ENCODE peak calls at places on chromosome 21, in eight cellular contexts. One of them, this sample, is unnamed. For H3K4me1, the result is how much of the 10 kb centered on the place peaks cover.

GRCh38 chr21:29423051-29423450 is 124.3 kb downstream of the BACH1 start:
- DNase-seq in tibial nerve: no peak
- DNase-seq in IMR-90: no peak
- DNase-seq in uterus: no peak
- DNase-seq in body of pancreas: no peak
- DNase-seq in right lobe of liver: no peak
- DNase-seq in stomach: no peak
- DNase-seq in testis: no peak
- DNase-seq in this sample: no peak

GRCh38 chr21:45476582-45476981 is 65.7 kb downstream of the SLC19A1 start:
- DNase-seq in IMR-90: no peak
- DNase-seq in uterus: no peak
- DNase-seq in testis: no peak
- DNase-seq in tibial nerve: no peak
- DNase-seq in body of pancreas: no peak
- DNase-seq in right lobe of liver: no peak
- DNase-seq in stomach: no peak
- DNase-seq in this sample: no peak

GRCh38 chr21:27571706-27572105 is 604.8 kb upstream of the ADAMTS5 start:
- DNase-seq in testis: no peak
- DNase-seq in body of pancreas: no peak
- DNase-seq in IMR-90: peak
- DNase-seq in tibial nerve: no peak
- DNase-seq in uterus: no peak
- DNase-seq in stomach: no peak
- DNase-seq in right lobe of liver: no peak
- DNase-seq in this sample: no peak

GRCh38 chr21:27132270-27132669 is 165.4 kb upstream of the ADAMTS5 start:
- DNase-seq in testis: no peak
- DNase-seq in uterus: no peak
- DNase-seq in stomach: no peak
- DNase-seq in tibial nerve: no peak
- DNase-seq in IMR-90: peak
- DNase-seq in body of pancreas: no peak
- DNase-seq in right lobe of liver: no peak
- DNase-seq in this sample: no peak

GRCh38 chr21:29125199-29125598 is 5.2 kb upstream of the MAP3K7CL start:
- DNase-seq in tibial nerve: no peak
- DNase-seq in right lobe of liver: no peak
- DNase-seq in IMR-90: no peak
- DNase-seq in testis: no peak
- DNase-seq in stomach: no peak
- DNase-seq in uterus: no peak
- DNase-seq in body of pancreas: no peak
- DNase-seq in this sample: no peak

GRCh38 chr21:38303300-38303699 is 46.5 kb downstream of the KCNJ15 start:
- DNase-seq in testis: no peak
- DNase-seq in uterus: peak
- DNase-seq in IMR-90: peak
- DNase-seq in stomach: no peak
- DNase-seq in body of pancreas: no peak
- DNase-seq in right lobe of liver: no peak
- DNase-seq in tibial nerve: peak
- DNase-seq in this sample: peak

GRCh38 chr21:46094401-46095105 is 3.4 kb upstream of the COL6A2 start:
- DNase-seq in tibial nerve: no peak
- DNase-seq in IMR-90: no peak
- DNase-seq in body of pancreas: no peak
- DNase-seq in testis: no peak
- DNase-seq in stomach: no peak
- DNase-seq in uterus: no peak
- DNase-seq in right lobe of liver: no peak
- DNase-seq in this sample: no peak

GRCh38 chr21:14900611-14901010 is 164.2 kb downstream of the NRIP1 start:
- DNase-seq in body of pancreas: no peak
- DNase-seq in stomach: no peak
- DNase-seq in right lobe of liver: no peak
- DNase-seq in IMR-90: peak
- DNase-seq in testis: no peak
- DNase-seq in tibial nerve: no peak
- DNase-seq in uterus: no peak
- DNase-seq in this sample: no peak

GRCh38 chr21:37829043-37829442 is 87.2 kb downstream of the KCNJ6 start:
- DNase-seq in stomach: no peak
- DNase-seq in tibial nerve: no peak
- DNase-seq in body of pancreas: no peak
- DNase-seq in uterus: no peak
- DNase-seq in testis: no peak
- DNase-seq in right lobe of liver: peak
- DNase-seq in IMR-90: no peak
- DNase-seq in this sample: no peak

GRCh38 chr21:45778686-45779085 is 135.2 kb downstream of the PCBP3 start:
- DNase-seq in stomach: no peak
- DNase-seq in tibial nerve: no peak
- DNase-seq in testis: no peak
- DNase-seq in IMR-90: no peak
- DNase-seq in right lobe of liver: no peak
- DNase-seq in uterus: no peak
- DNase-seq in body of pancreas: no peak
- DNase-seq in this sample: no peak

GRCh38 chr21:16342932-16343331 is 613.1 kb downstream of the USP25 start:
- DNase-seq in uterus: no peak
- DNase-seq in stomach: no peak
- DNase-seq in body of pancreas: no peak
- DNase-seq in testis: no peak
- DNase-seq in tibial nerve: no peak
- DNase-seq in IMR-90: no peak
- DNase-seq in right lobe of liver: no peak
- DNase-seq in this sample: no peak

GRCh38 chr21:15441999-15442398 is 287.8 kb upstream of the USP25 start:
- DNase-seq in tibial nerve: no peak
- DNase-seq in IMR-90: no peak
- DNase-seq in body of pancreas: no peak
- DNase-seq in uterus: no peak
- DNase-seq in right lobe of liver: no peak
- DNase-seq in stomach: no peak
- DNase-seq in testis: no peak
- DNase-seq in this sample: no peak

GRCh38 chr21:16570196-16570595 is 840.4 kb downstream of the USP25 start:
- DNase-seq in tibial nerve: no peak
- DNase-seq in stomach: no peak
- DNase-seq in right lobe of liver: no peak
- DNase-seq in testis: no peak
- DNase-seq in IMR-90: peak
- DNase-seq in uterus: no peak
- DNase-seq in body of pancreas: no peak
- DNase-seq in this sample: no peak

GRCh38 chr21:14995695-14996490 is 68.9 kb downstream of the NRIP1 start:
- DNase-seq in body of pancreas: no peak
- DNase-seq in stomach: no peak
- DNase-seq in right lobe of liver: no peak
- DNase-seq in testis: no peak
- DNase-seq in uterus: no peak
- DNase-seq in IMR-90: peak
- DNase-seq in tibial nerve: no peak
- DNase-seq in this sample: peak

GRCh38 chr21:28391938-28392337 is 600.7 kb downstream of the LTN1 start:
- DNase-seq in IMR-90: peak
- DNase-seq in tibial nerve: no peak
- DNase-seq in stomach: no peak
- DNase-seq in right lobe of liver: no peak
- DNase-seq in uterus: no peak
- DNase-seq in testis: no peak
- DNase-seq in body of pancreas: no peak
- DNase-seq in this sample: no peak

GRCh38 chr21:25500598-25500997 is 106.7 kb downstream of the MRPL39 start:
- DNase-seq in right lobe of liver: no peak
- DNase-seq in uterus: no peak
- DNase-seq in IMR-90: no peak
- DNase-seq in testis: no peak
- DNase-seq in tibial nerve: no peak
- DNase-seq in stomach: no peak
- DNase-seq in body of pancreas: no peak
- DNase-seq in this sample: no peak
- TF ChIP-seq POLR2A in right lobe of liver: no peak
- TF ChIP-seq POLR2A in uterus: no peak
- TF ChIP-seq POLR2A in IMR-90: no peak
- TF ChIP-seq POLR2A in testis: no peak
- TF ChIP-seq POLR2A in tibial nerve: no peak
- TF ChIP-seq POLR2A in stomach: no peak
- TF ChIP-seq POLR2A in body of pancreas: no peak
- TF ChIP-seq POLR2A in this sample: no peak

DNA sequence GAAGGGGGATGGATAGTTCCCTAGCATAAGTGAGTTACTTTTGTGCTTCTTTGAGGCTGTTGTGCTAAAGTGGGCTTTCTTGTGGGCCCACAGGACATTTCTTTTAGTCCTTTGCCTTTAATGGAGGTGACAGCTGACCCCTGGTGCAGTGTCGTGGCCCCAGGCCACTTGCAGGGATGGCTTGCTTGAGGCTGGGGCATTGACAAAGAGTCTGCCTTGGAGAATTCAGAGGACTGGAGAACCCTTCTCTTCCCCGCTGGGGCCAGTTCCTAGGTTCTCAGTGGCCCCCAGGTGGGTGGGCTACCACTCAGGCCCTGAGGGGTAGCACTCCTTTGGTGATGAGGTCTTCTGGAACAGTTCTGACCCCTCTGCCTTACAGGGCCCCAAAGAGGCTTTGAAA is 12.8 kb downstream of the ABCG1 start:
- DNase-seq in stomach: no peak
- DNase-seq in tibial nerve: no peak
- DNase-seq in body of pancreas: no peak
- DNase-seq in uterus: no peak
- DNase-seq in IMR-90: no peak
- DNase-seq in testis: no peak
- DNase-seq in right lobe of liver: no peak
- DNase-seq in this sample: no peak
- H3K4me1 ChIP-seq in stomach: half or more
- H3K4me1 ChIP-seq in tibial nerve: half or more
- H3K4me1 ChIP-seq in body of pancreas: under half
- H3K4me1 ChIP-seq in uterus: under half
- H3K4me1 ChIP-seq in IMR-90: under half
- H3K4me1 ChIP-seq in testis: under half
- H3K4me1 ChIP-seq in right lobe of liver: under half
- H3K4me1 ChIP-seq in this sample: half or more

DNA sequence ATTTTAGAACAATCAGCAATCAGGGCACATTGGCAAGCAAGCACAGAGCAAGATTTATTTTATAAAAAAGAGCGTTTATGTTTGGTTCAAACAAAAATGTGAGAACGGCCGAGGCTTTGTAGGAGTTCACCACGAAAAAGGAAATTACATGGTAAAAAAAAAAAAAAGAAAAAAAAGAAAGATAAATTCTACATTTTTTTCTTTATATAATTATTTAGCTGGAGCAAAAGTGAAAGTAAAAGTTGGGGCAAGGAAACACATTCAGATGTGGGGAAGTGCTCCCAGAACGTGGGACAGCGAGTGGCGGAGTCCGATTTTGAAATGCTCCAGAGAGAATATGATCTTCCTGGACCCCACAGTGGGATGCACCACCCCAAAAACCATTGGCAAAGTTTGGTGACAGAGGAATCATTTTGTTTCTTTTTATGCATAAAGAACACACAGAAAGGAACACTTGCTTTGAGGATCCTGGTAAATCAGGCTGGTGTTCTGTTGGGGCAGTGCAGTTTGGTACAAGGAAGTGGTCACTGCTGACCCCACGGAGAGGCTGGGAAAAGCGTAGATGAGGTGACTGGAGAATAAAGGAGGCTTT is 16.3 kb upstream of the ATP5PO start:
- DNase-seq in right lobe of liver: no peak
- DNase-seq in tibial nerve: no peak
- DNase-seq in IMR-90: no peak
- DNase-seq in body of pancreas: no peak
- DNase-seq in testis: no peak
- DNase-seq in uterus: no peak
- DNase-seq in stomach: no peak
- DNase-seq in this sample: no peak
- H3K27ac ChIP-seq in right lobe of liver: peak
- H3K27ac ChIP-seq in tibial nerve: peak
- H3K27ac ChIP-seq in IMR-90: peak
- H3K27ac ChIP-seq in body of pancreas: peak
- H3K27ac ChIP-seq in testis: peak
- H3K27ac ChIP-seq in uterus: peak
- H3K27ac ChIP-seq in stomach: peak
- H3K27ac ChIP-seq in this sample: no peak

GRCh38 chr21:41363370-41364270 is 1.8 kb downstream of the MX2 start:
- DNase-seq in right lobe of liver: no peak
- DNase-seq in tibial nerve: no peak
- DNase-seq in testis: no peak
- DNase-seq in IMR-90: no peak
- DNase-seq in stomach: no peak
- DNase-seq in body of pancreas: peak
- DNase-seq in uterus: no peak
- DNase-seq in this sample: no peak

GRCh38 chr21:41362605-41363369 is 960 bp downstream of the MX2 start:
- DNase-seq in body of pancreas: no peak
- DNase-seq in testis: no peak
- DNase-seq in uterus: no peak
- DNase-seq in stomach: no peak
- DNase-seq in tibial nerve: no peak
- DNase-seq in right lobe of liver: no peak
- DNase-seq in IMR-90: no peak
- DNase-seq in this sample: no peak

GRCh38 chr21:41360072-41360821 is 1.6 kb upstream of the MX2 start:
- DNase-seq in stomach: peak
- DNase-seq in IMR-90: peak
- DNase-seq in tibial nerve: peak
- DNase-seq in uterus: peak
- DNase-seq in testis: no peak
- DNase-seq in body of pancreas: peak
- DNase-seq in right lobe of liver: no peak
- DNase-seq in this sample: no peak

GRCh38 chr21:41361053-41361785 is 608 bp upstream of the MX2 start:
- DNase-seq in uterus: no peak
- DNase-seq in IMR-90: no peak
- DNase-seq in tibial nerve: no peak
- DNase-seq in testis: no peak
- DNase-seq in right lobe of liver: no peak
- DNase-seq in stomach: no peak
- DNase-seq in body of pancreas: peak
- DNase-seq in this sample: no peak

DNA sequence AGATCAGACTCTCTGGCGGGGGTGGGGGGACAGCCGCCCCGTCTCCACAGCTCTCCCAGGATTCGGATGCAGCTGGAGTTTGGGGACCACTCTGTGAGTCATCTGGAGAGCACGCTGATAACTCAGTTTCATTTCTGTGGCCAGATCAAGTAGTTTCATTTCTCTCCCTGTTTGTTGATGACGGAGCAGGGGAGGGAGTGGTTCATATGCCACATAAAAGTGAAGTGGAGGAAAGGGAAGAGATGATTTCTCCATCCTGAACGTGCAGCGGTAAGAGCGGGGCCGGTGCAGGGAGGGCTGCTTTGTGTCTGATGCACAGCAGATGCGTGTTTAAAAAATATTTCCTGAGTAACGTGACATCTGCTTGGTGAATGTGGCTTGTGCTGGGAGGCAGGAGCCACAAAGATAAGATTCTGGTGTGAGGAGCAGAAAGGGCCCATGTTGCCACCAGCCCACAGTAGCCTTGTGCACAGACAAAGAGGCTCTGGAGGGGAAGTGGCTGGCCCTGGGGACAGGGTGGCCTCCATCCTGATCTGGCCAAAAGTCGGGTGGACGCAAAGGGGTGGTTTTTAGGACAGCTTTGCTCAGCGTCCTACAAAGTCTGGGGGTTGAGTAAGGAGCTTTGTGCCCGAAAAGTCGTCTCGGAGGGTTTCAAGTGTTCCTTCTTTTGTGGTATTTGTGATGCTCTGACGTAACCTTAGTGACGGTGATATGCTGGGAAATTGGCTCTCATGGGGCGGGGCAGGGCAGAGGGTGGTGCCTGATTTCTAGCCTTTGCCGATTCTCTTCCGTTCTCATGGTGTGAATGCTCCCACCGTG is at the start of gene MX2:
- DNase-seq in uterus: peak
- DNase-seq in body of pancreas: peak
- DNase-seq in stomach: peak
- DNase-seq in tibial nerve: peak
- DNase-seq in IMR-90: peak
- DNase-seq in right lobe of liver: no peak
- DNase-seq in testis: peak
- DNase-seq in this sample: peak
- TF ChIP-seq POLR2A in uterus: no peak
- TF ChIP-seq POLR2A in body of pancreas: no peak
- TF ChIP-seq POLR2A in stomach: peak
- TF ChIP-seq POLR2A in tibial nerve: no peak
- TF ChIP-seq POLR2A in IMR-90: no peak
- TF ChIP-seq POLR2A in right lobe of liver: peak
- TF ChIP-seq POLR2A in testis: no peak
- TF ChIP-seq POLR2A in this sample: peak

This sample was measured in adrenal gland.